ENCODE peak calls at places on chromosomes 13 and 19, in five cellular contexts. One of them, this sample, is unnamed. For H3K36me3, the result is how much of the 10 kb centered on the place peaks cover.

GRCh38 chr13:30107536-30108136 is 199.7 kb downstream of the KATNAL1 start:
- DNase-seq in spleen: no peak
- DNase-seq in ovary: no peak
- DNase-seq in PC-3: peak
- DNase-seq in psoas muscle: no peak
- DNase-seq in this sample: no peak

GRCh38 chr13:68369739-68370138 is 1139.6 kb upstream of the PCDH9 start:
- DNase-seq in psoas muscle: no peak
- DNase-seq in spleen: no peak
- DNase-seq in PC-3: peak
- DNase-seq in ovary: no peak
- DNase-seq in this sample: no peak

GRCh38 chr19:33394006-33394722 is 20.7 kb downstream of the CEBPG start:
- DNase-seq in psoas muscle: peak
- DNase-seq in spleen: peak
- DNase-seq in PC-3: peak
- DNase-seq in ovary: peak
- DNase-seq in this sample: no peak

GRCh38 chr13:99796175-99796819 is 175.3 kb downstream of the ZIC5 start:
- DNase-seq in PC-3: peak
- DNase-seq in psoas muscle: no peak
- DNase-seq in spleen: no peak
- DNase-seq in ovary: no peak
- DNase-seq in this sample: no peak

GRCh38 chr19:35430382-35431146 is 17.5 kb upstream of the FFAR2 start:
- DNase-seq in PC-3: no peak
- DNase-seq in spleen: no peak
- DNase-seq in ovary: no peak
- DNase-seq in psoas muscle: no peak
- DNase-seq in this sample: no peak

GRCh38 chr19:30666301-30666803 is 294.2 kb downstream of the ZNF536 start:
- DNase-seq in ovary: peak
- DNase-seq in psoas muscle: peak
- DNase-seq in spleen: peak
- DNase-seq in PC-3: peak
- DNase-seq in this sample: no peak

GRCh38 chr19:55353356-55353802 is 1.1 kb downstream of the COX6B2 start:
- DNase-seq in ovary: no peak
- DNase-seq in psoas muscle: no peak
- DNase-seq in PC-3: peak
- DNase-seq in spleen: no peak
- DNase-seq in this sample: no peak

GRCh38 chr13:22144806-22145205 is 473.9 kb downstream of the FGF9 start:
- DNase-seq in psoas muscle: no peak
- DNase-seq in spleen: no peak
- DNase-seq in ovary: no peak
- DNase-seq in PC-3: no peak
- DNase-seq in this sample: no peak

GRCh38 chr19:10353793-10354391 is 14.5 kb upstream of the ICAM3 start:
- DNase-seq in psoas muscle: peak
- DNase-seq in ovary: peak
- DNase-seq in PC-3: peak
- DNase-seq in spleen: no peak
- DNase-seq in this sample: no peak

GRCh38 chr13:73938375-73939070 is 195.7 kb downstream of the KLF12 start:
- DNase-seq in spleen: no peak
- DNase-seq in ovary: no peak
- DNase-seq in PC-3: peak
- DNase-seq in psoas muscle: no peak
- DNase-seq in this sample: no peak

GRCh38 chr19:17659996-17660395 is 28.2 kb downstream of the UNC13A start:
- DNase-seq in spleen: no peak
- DNase-seq in ovary: peak
- DNase-seq in psoas muscle: no peak
- DNase-seq in PC-3: no peak
- DNase-seq in this sample: no peak

GRCh38 chr13:20609145-20609544 is 42.2 kb downstream of the IFT88 start:
- DNase-seq in ovary: no peak
- DNase-seq in PC-3: peak
- DNase-seq in psoas muscle: no peak
- DNase-seq in spleen: no peak
- DNase-seq in this sample: no peak

GRCh38 chr19:34500656-34501120 is 19.1 kb downstream of the WTIP start:
- DNase-seq in spleen: no peak
- DNase-seq in psoas muscle: no peak
- DNase-seq in PC-3: no peak
- DNase-seq in ovary: peak
- DNase-seq in this sample: no peak

GRCh38 chr19:33194527-33194883 is 375 bp downstream of the LRP3 start:
- DNase-seq in spleen: no peak
- DNase-seq in psoas muscle: no peak
- DNase-seq in PC-3: no peak
- DNase-seq in ovary: no peak
- DNase-seq in this sample: no peak

GRCh38 chr19:29586401-29586800 is 19.7 kb upstream of the POP4 start:
- DNase-seq in psoas muscle: no peak
- DNase-seq in ovary: no peak
- DNase-seq in PC-3: no peak
- DNase-seq in spleen: no peak
- DNase-seq in this sample: no peak

GRCh38 chr13:99386911-99387788 is 80.0 kb upstream of the GPR183 start:
- DNase-seq in spleen: peak
- DNase-seq in PC-3: peak
- DNase-seq in psoas muscle: peak
- DNase-seq in ovary: peak
- DNase-seq in this sample: no peak

GRCh38 chr19:29836409-29836825 is 24.6 kb downstream of the CCNE1 start:
- DNase-seq in spleen: no peak
- DNase-seq in ovary: no peak
- DNase-seq in PC-3: no peak
- DNase-seq in psoas muscle: no peak
- DNase-seq in this sample: no peak

GRCh38 chr13:106867249-106867648 is 299.3 kb upstream of the ARGLU1 start:
- DNase-seq in psoas muscle: no peak
- DNase-seq in spleen: no peak
- DNase-seq in PC-3: peak
- DNase-seq in ovary: no peak
- DNase-seq in this sample: no peak

GRCh38 chr13:32011971-32012370 is 19.6 kb upstream of the FRY start:
- DNase-seq in spleen: no peak
- DNase-seq in psoas muscle: no peak
- DNase-seq in PC-3: no peak
- DNase-seq in ovary: no peak
- DNase-seq in this sample: no peak

GRCh38 chr19:41882568-41883462 is at the start of gene ARHGEF1:
- DNase-seq in PC-3: peak
- DNase-seq in ovary: peak
- DNase-seq in psoas muscle: peak
- DNase-seq in spleen: peak
- DNase-seq in this sample: no peak

GRCh38 chr13:43484432-43485225 is 302.1 kb downstream of the ENOX1 start:
- DNase-seq in spleen: no peak
- DNase-seq in ovary: no peak
- DNase-seq in PC-3: no peak
- DNase-seq in psoas muscle: no peak
- DNase-seq in this sample: no peak

GRCh38 chr19:49150106-49150943 is 4.9 kb downstream of the HRC start:
- DNase-seq in spleen: peak
- DNase-seq in psoas muscle: peak
- DNase-seq in ovary: peak
- DNase-seq in PC-3: peak
- DNase-seq in this sample: no peak

GRCh38 chr19:4371209-4371897 is 28.0 kb downstream of the MPND start:
- DNase-seq in ovary: no peak
- DNase-seq in PC-3: no peak
- DNase-seq in spleen: no peak
- DNase-seq in psoas muscle: peak
- DNase-seq in this sample: no peak
- H3K4me3 ChIP-seq in ovary: no peak
- H3K4me3 ChIP-seq in PC-3: no peak
- H3K4me3 ChIP-seq in spleen: no peak
- H3K4me3 ChIP-seq in psoas muscle: peak
- H3K4me3 ChIP-seq in this sample: no peak

GRCh38 chr19:46599716-46600392 is 1.3 kb upstream of the CALM3 start:
- DNase-seq in psoas muscle: no peak
- DNase-seq in PC-3: no peak
- DNase-seq in ovary: no peak
- DNase-seq in spleen: no peak
- DNase-seq in this sample: no peak

GRCh38 chr19:46598372-46598917 is 2.7 kb upstream of the CALM3 start:
- DNase-seq in PC-3: no peak
- DNase-seq in spleen: no peak
- DNase-seq in ovary: no peak
- DNase-seq in psoas muscle: no peak
- DNase-seq in this sample: no peak

GRCh38 chr19:46602392-46603194 is 1.5 kb downstream of the CALM3 start:
- DNase-seq in spleen: peak
- DNase-seq in ovary: no peak
- DNase-seq in psoas muscle: no peak
- DNase-seq in PC-3: no peak
- DNase-seq in this sample: no peak

GRCh38 chr19:46601318-46602224 is at the start of gene CALM3:
- DNase-seq in psoas muscle: no peak
- DNase-seq in ovary: peak
- DNase-seq in PC-3: no peak
- DNase-seq in spleen: no peak
- DNase-seq in this sample: no peak

DNA sequence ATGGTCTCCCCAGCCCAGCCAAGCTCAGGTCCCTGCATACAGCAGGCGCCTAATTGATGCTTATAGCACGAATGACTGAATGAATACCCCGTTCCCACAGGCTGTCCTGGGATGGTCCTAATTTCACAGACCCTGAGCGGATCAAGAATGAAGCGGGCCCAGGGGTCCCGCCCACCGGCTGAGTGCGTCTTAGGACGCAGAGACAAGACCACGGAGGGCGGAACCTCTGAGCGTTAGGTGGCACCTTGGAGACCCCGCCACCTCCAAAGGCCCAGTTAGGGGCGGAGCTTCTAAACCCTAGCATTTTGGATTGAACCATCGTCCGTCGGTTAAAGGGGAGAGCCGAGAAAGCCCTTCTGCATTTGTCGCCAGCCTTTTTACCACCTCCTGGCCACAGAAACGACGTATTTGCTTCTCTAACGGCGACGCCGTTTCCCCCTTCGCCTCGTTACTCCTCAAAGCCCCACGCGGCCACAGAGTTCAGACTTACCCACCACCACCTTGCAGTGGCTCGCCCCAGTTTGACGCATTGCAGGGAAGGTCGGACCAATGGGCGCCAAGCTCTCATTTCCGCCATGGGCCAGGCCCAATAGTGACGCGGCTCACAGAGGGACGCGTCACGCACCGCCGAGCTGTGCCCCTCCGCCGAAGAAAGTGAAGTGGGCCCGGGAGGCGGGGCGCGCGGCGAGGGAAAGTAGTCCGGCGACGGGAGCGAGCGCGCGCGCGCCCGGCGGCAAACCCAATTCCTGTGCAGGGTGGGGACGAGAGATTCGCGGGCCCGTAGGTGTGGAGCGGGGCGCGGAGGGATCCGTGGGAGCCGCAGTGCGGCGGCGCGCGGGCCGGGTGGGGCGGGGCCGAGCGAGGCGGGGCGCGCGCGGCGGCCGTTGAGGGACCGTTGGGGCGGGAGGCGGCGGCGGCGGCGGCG is 475 bp upstream of the CALM3 start:
- DNase-seq in PC-3: peak
- DNase-seq in ovary: peak
- DNase-seq in spleen: peak
- DNase-seq in psoas muscle: peak
- DNase-seq in this sample: peak
- TF ChIP-seq CTCF in PC-3: no peak
- TF ChIP-seq CTCF in ovary: peak
- TF ChIP-seq CTCF in spleen: no peak
- TF ChIP-seq CTCF in psoas muscle: no peak
- TF ChIP-seq CTCF in this sample: no peak

DNA sequence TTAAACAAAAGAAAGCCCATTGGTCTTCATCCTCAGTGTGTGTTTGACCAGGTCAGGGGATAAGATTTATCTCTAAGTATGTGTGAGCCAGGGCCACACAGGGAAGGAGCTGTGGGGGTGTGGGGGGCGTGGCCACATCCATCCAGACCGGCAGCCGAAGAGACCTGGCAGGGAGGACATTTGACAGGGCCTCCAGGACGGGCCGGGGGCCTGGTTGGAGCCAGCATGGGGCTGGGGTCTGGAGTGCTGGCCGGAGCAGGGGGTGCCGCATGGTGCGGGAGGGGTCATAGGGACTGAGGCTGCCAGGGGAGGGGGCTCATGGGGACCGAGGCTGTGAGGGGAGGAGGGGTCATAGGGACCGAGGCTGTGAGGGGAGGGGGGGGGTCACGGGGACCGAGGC is 20.4 kb upstream of the GNA15 start:
- DNase-seq in ovary: no peak
- DNase-seq in PC-3: no peak
- DNase-seq in spleen: no peak
- DNase-seq in psoas muscle: no peak
- DNase-seq in this sample: no peak
- H3K36me3 ChIP-seq in ovary: under half
- H3K36me3 ChIP-seq in PC-3: under half
- H3K36me3 ChIP-seq in spleen: under half
- H3K36me3 ChIP-seq in psoas muscle: half or more
- H3K36me3 ChIP-seq in this sample: under half

GRCh38 chr13:48318714-48319457 is 15.3 kb downstream of the RB1 start:
- DNase-seq in PC-3: no peak
- DNase-seq in spleen: peak
- DNase-seq in ovary: peak
- DNase-seq in psoas muscle: no peak
- DNase-seq in this sample: no peak

GRCh38 chr13:48320396-48320790 is 16.8 kb downstream of the RB1 start:
- DNase-seq in psoas muscle: no peak
- DNase-seq in PC-3: no peak
- DNase-seq in spleen: no peak
- DNase-seq in ovary: no peak
- DNase-seq in this sample: no peak

GRCh38 chr13:48319458-48320395 is 16.2 kb downstream of the RB1 start:
- DNase-seq in psoas muscle: no peak
- DNase-seq in PC-3: no peak
- DNase-seq in spleen: peak
- DNase-seq in ovary: no peak
- DNase-seq in this sample: no peak

GRCh38 chr13:48322294-48322693 is 18.7 kb downstream of the RB1 start:
- DNase-seq in PC-3: no peak
- DNase-seq in spleen: no peak
- DNase-seq in psoas muscle: no peak
- DNase-seq in ovary: no peak
- DNase-seq in this sample: no peak

DNA sequence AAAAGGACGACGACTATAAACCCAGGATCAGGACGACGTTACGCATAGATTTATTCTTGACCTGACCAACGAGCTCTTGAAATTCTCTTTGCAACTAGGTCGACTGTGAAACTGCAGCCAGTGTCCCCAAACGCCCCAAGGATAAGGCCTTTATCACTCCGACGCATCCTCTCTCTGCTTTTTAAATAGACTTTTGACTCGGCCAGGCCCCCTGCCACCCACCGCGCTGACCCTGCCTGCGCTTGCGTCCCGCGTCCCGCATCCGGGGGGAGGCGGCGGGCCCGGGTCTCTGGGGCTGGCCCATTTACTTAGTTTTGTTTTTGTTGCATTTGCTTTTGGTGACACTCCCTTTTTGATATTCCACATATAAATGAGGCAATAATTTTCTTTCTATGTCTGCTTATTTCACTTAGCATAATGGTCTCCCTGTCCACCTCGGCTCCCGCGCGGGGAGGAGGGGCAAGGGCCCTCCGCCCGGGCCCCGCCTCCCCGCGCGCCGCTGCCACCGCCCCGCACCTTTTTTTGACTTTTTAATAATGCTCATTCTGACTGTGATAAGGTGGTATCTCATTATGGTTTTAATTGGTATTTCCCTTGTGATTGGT is 17.5 kb downstream of the RB1 start:
- DNase-seq in PC-3: no peak
- DNase-seq in spleen: peak
- DNase-seq in psoas muscle: no peak
- DNase-seq in ovary: no peak
- DNase-seq in this sample: no peak
- H3K4me3 ChIP-seq in PC-3: no peak
- H3K4me3 ChIP-seq in spleen: peak
- H3K4me3 ChIP-seq in psoas muscle: peak
- H3K4me3 ChIP-seq in ovary: peak
- H3K4me3 ChIP-seq in this sample: no peak

This sample was measured in BJ.